ENCODE peak calls at places on chromosome 2, in eight cellular contexts. K is HT1080, W is NCI-H1417 treated with DMSO at 0.1 percent for 48 hours, D is RWPE1, C is 8988T, V is epithelial cell of esophagus, H is fibroblast of the conjunctiva, N is HTR-8/SVneo. Y is an unnamed sample.

GRCh38 chr2:160646684-160647444 is 153.3 kb upstream of the RBMS1 start:
- DNase-seq in K (no peak), W (no peak), D (peak; percentile 77), C (no peak), V (peak; percentile 94), H (no peak), N (no peak), Y (no peak)

GRCh38 chr2:24076849-24077534 is 866 bp upstream of the SF3B6 start:
- DNase-seq in K (no peak), W (no peak), D (peak; percentile 9), C (no peak), V (peak; percentile 25), H (no peak), N (no peak), Y (no peak)

GRCh38 chr2:160405077-160405865 is 88.3 kb downstream of the RBMS1 start:
- DNase-seq in K (no peak), W (no peak), D (no peak), C (no peak), V (no peak), H (no peak), N (no peak), Y (no peak)

GRCh38 chr2:161139098-161139987 is 20.9 kb upstream of the TANK start:
- DNase-seq in K (no peak), W (no peak), D (no peak), C (no peak), V (peak; percentile 19), H (peak; percentile 47), N (no peak), Y (no peak)

GRCh38 chr2:99600929-99601680 is 111.3 kb upstream of the REV1 start:
- DNase-seq in K (peak; percentile 29), W (no peak), D (no peak), C (no peak), V (no peak), H (no peak), N (peak; percentile 53), Y (no peak)

GRCh38 chr2:28676153-28676835 is 75.3 kb upstream of the PPP1CB start:
- DNase-seq in K (no peak), W (no peak), D (no peak), C (no peak), V (no peak), H (no peak), N (no peak), Y (no peak)

GRCh38 chr2:176122633-176123482 is at the start of gene HOXD9:
- DNase-seq in K (no peak), W (no peak), D (no peak), C (no peak), V (no peak), H (no peak), N (no peak), Y (no peak)

GRCh38 chr2:16223481-16224177 is 283.3 kb downstream of the MYCN start:
- DNase-seq in K (no peak), W (no peak), D (no peak), C (no peak), V (no peak), H (no peak), N (no peak), Y (no peak)

GRCh38 chr2:149357058-149357457 is 26.7 kb downstream of the LYPD6 start:
- DNase-seq in K (no peak), W (no peak), D (no peak), C (no peak), V (no peak), H (no peak), N (no peak), Y (no peak)

GRCh38 chr2:222736301-222736700 is 64.8 kb downstream of the MOGAT1 start:
- DNase-seq in K (peak; percentile 60), W (no peak), D (no peak), C (no peak), V (no peak), H (no peak), N (no peak), Y (no peak)

GRCh38 chr2:235286624-235287368 is 207.0 kb upstream of the AGAP1 start:
- DNase-seq in K (no peak), W (no peak), D (no peak), C (no peak), V (no peak), H (peak; percentile 27), N (no peak), Y (no peak)

GRCh38 chr2:74597456-74597855 is 42.9 kb downstream of the DOK1 start:
- DNase-seq in K (no peak), W (no peak), D (no peak), C (no peak), V (no peak), H (no peak), N (no peak), Y (peak; percentile 97)

GRCh38 chr2:144343135-144343534 is 176.8 kb downstream of the ZEB2 start:
- DNase-seq in K (no peak), W (no peak), D (no peak), C (no peak), V (no peak), H (no peak), N (no peak), Y (no peak)

GRCh38 chr2:34229998-34230397 is 630.9 kb upstream of the FAM98A start:
- DNase-seq in K (no peak), W (no peak), D (no peak), C (no peak), V (no peak), H (no peak), N (no peak), Y (no peak)

GRCh38 chr2:161354106-161354505 is 45.9 kb downstream of the PSMD14 start:
- DNase-seq in K (no peak), W (no peak), D (no peak), C (no peak), V (no peak), H (no peak), N (no peak), Y (no peak)

GRCh38 chr2:101733257-101733993 is 35.9 kb downstream of the MAP4K4 start:
- DNase-seq in K (no peak), W (no peak), D (no peak), C (no peak), V (no peak), H (no peak), N (no peak), Y (no peak)